ENCODE peak calls at places on chromosomes 2 and 18, in ten cellular contexts. S is HT1080; D is vagina; B is activated CD4-positive, CD25-positive, alpha-beta regulatory T cell treated with anti-CD3 and anti-CD28 coated beads, Interleukin-2, amount 50 U/mL, for 16 hours; Q is T-helper 1 cell; P is astrocyte of the spinal cord; G is ELR; K is neural crest cell; I is NCI-H146; C is A172. H is an unnamed sample.

GRCh38 chr18:22278798-22279197 is 109.4 kb downstream of the GATA6 start:
- DNase-seq in P (no peak), S (no peak), I (no peak), Q (no peak), B (no peak), C (no peak), K (no peak), G (no peak), D (no peak), H (no peak)

GRCh38 chr2:158174956-158175355 is 73.3 kb downstream of the UPP2 start:
- DNase-seq in P (no peak), S (no peak), I (no peak), B (no peak), C (no peak), Q (no peak), D (no peak), K (no peak), G (no peak), H (no peak)

GRCh38 chr2:46985512-46985911 is 69.9 kb upstream of the MCFD2 start:
- DNase-seq in K (no peak), D (no peak), C (peak), B (no peak), I (no peak), S (no peak), Q (no peak), G (peak), P (no peak), H (no peak)

GRCh38 chr2:59206361-59206760 is 965.2 kb upstream of the FANCL start:
- DNase-seq in C (no peak), P (no peak), B (no peak), G (no peak), Q (no peak), D (no peak), K (no peak), S (no peak), I (no peak), H (no peak)

GRCh38 chr18:11987527-11987926 is 6.2 kb downstream of the IMPA2 start:
- DNase-seq in G (no peak), B (no peak), C (no peak), P (no peak), Q (no peak), I (no peak), D (no peak), S (no peak), K (no peak), H (no peak)

GRCh38 chr2:233892793-233893192 is 24.4 kb upstream of the TRPM8 start:
- DNase-seq in D (no peak), I (no peak), B (no peak), G (peak), P (no peak), S (peak), C (peak), K (no peak), Q (no peak), H (peak)

GRCh38 chr18:32372381-32373061 is 98.2 kb downstream of the GAREM1 start:
- DNase-seq in K (no peak), C (no peak), I (peak), P (no peak), D (no peak), B (no peak), Q (no peak), S (no peak), G (no peak), H (no peak)

GRCh38 chr2:241722896-241723454 is 11.5 kb upstream of the D2HGDH start:
- DNase-seq in C (no peak), I (no peak), S (no peak), G (no peak), K (no peak), B (no peak), Q (no peak), P (no peak), D (no peak), H (no peak)

GRCh38 chr2:215920244-215921100 is 92.9 kb downstream of the MREG start:
- DNase-seq in S (peak), B (peak), Q (peak), I (peak), P (peak), G (peak), K (peak), C (peak), D (peak), H (peak)

GRCh38 chr2:70532244-70532935 is 21.2 kb downstream of the TGFA start:
- DNase-seq in I (no peak), D (no peak), B (no peak), S (no peak), C (no peak), P (no peak), Q (no peak), K (no peak), G (no peak), H (no peak)

GRCh38 chr2:10208736-10209135 is 86.2 kb downstream of the RRM2 start:
- DNase-seq in P (no peak), C (no peak), K (no peak), Q (no peak), I (peak), D (no peak), S (no peak), G (no peak), B (no peak), H (no peak)

GRCh38 chr2:240982821-240983281 is 15.6 kb upstream of the SNED1 start:
- DNase-seq in C (no peak), S (no peak), I (no peak), P (no peak), K (no peak), G (no peak), B (no peak), D (no peak), Q (no peak), H (no peak)

GRCh38 chr2:236941551-236941950 is 144.1 kb upstream of the COPS8 start:
- DNase-seq in C (no peak), I (no peak), Q (no peak), G (no peak), S (no peak), K (no peak), B (no peak), D (peak), P (no peak), H (no peak)

GRCh38 chr2:151766421-151767153 is 32.3 kb upstream of the NEB start:
- DNase-seq in B (no peak), S (peak), P (no peak), Q (no peak), G (peak), C (no peak), K (no peak), I (no peak), D (no peak), H (no peak)

GRCh38 chr2:65456074-65456473 is 23.7 kb upstream of the SPRED2 start:
- DNase-seq in Q (no peak), G (peak), C (peak), P (peak), K (no peak), D (no peak), S (peak), I (no peak), B (no peak), H (peak)

GRCh38 chr2:128395640-128396499 is 77.2 kb upstream of the HS6ST1 start:
- DNase-seq in C (no peak), K (no peak), I (no peak), D (no peak), G (no peak), P (no peak), Q (no peak), S (peak), B (no peak), H (no peak)

GRCh38 chr2:163264376-163264775 is 425.8 kb upstream of the KCNH7 start:
- DNase-seq in B (no peak), K (no peak), C (no peak), G (peak), S (peak), D (no peak), P (peak), Q (no peak), I (no peak), H (no peak)

GRCh38 chr2:97967216-97967592 is 28.5 kb downstream of the TMEM131 start:
- DNase-seq in G (no peak), P (no peak), S (no peak), Q (no peak), I (no peak), B (no peak), C (no peak), K (no peak), D (no peak), H (no peak)

GRCh38 chr2:68252407-68253210 is at the start of gene PPP3R1:
- DNase-seq in I (peak), G (peak), B (peak), Q (peak), C (peak), D (peak), K (peak), P (peak), S (peak), H (peak)

GRCh38 chr2:24704682-24705081 is 88.5 kb downstream of the PTRHD1 start:
- DNase-seq in B (no peak), K (no peak), S (no peak), Q (no peak), D (no peak), G (peak), I (no peak), C (no peak), P (no peak), H (no peak)

GRCh38 chr2:24816884-24817283 is 23.7 kb downstream of the CENPO start:
- DNase-seq in B (no peak), K (no peak), Q (no peak), D (peak), C (peak), S (peak), G (peak), P (peak), I (no peak), H (peak)

GRCh38 chr2:183341057-183341456 is 216.8 kb downstream of the NUP35 start:
- DNase-seq in Q (no peak), I (no peak), S (no peak), P (no peak), D (no peak), B (no peak), C (no peak), K (no peak), G (no peak), H (no peak)

GRCh38 chr18:48954837-48955527 is 4.2 kb upstream of the SMAD7 start:
- DNase-seq in D (no peak), G (no peak), K (no peak), Q (no peak), P (no peak), S (no peak), I (no peak), C (no peak), B (no peak), H (no peak)

GRCh38 chr2:202121532-202122166 is 48.6 kb downstream of the KIAA2012 start:
- DNase-seq in I (no peak), Q (no peak), D (no peak), B (no peak), K (no peak), S (no peak), G (no peak), P (no peak), C (no peak), H (no peak)

GRCh38 chr2:239326831-239327535 is 73.8 kb downstream of the HDAC4 start:
- DNase-seq in K (no peak), D (peak), S (peak), B (peak), C (peak), G (peak), Q (peak), P (peak), I (no peak), H (no peak)

GRCh38 chr2:96407041-96407918 is 71.7 kb downstream of the NCAPH start:
- DNase-seq in Q (peak), D (no peak), K (peak), G (peak), C (peak), B (peak), P (peak), S (peak), I (peak), H (peak)

GRCh38 chr2:98921062-98921461 is 15.0 kb downstream of the CRACDL start:
- DNase-seq in S (no peak), I (no peak), G (no peak), C (no peak), D (no peak), B (no peak), P (no peak), Q (no peak), K (no peak), H (no peak)

GRCh38 chr18:63452273-63452672 is 24.5 kb upstream of the SERPINB5 start:
- DNase-seq in C (no peak), D (no peak), P (no peak), S (no peak), Q (no peak), B (no peak), G (no peak), I (no peak), K (no peak), H (no peak)

GRCh38 chr18:48806551-48807261 is 144.1 kb downstream of the SMAD7 start:
- DNase-seq in I (no peak), K (no peak), D (no peak), S (peak), Q (no peak), B (no peak), G (no peak), C (peak), P (peak), H (no peak)

GRCh38 chr2:205850611-205851010 is 168.3 kb downstream of the NRP2 start:
- DNase-seq in I (no peak), D (no peak), B (no peak), C (no peak), K (no peak), G (no peak), Q (no peak), S (no peak), P (no peak), H (no peak)

GRCh38 chr2:84906900-84907714 is 1.7 kb downstream of the TMSB10 start:
- DNase-seq in S (peak), B (no peak), G (peak), D (peak), P (peak), C (peak), I (peak), Q (peak), K (no peak), H (peak)

GRCh38 chr2:190180313-190181065 is 118.0 kb upstream of the MSTN start:
- DNase-seq in I (peak), K (peak), Q (peak), G (peak), S (peak), B (no peak), P (peak), D (no peak), C (no peak), H (peak)

GRCh38 chr2:151918308-151918707 is 90.1 kb upstream of the ARL5A start:
- DNase-seq in B (no peak), K (no peak), G (no peak), I (no peak), Q (no peak), P (no peak), D (no peak), C (no peak), S (no peak), H (no peak)

GRCh38 chr18:58161659-58162058 is 117.6 kb downstream of the NEDD4L start:
- DNase-seq in Q (no peak), P (no peak), G (peak), D (no peak), B (no peak), C (peak), S (peak), K (no peak), I (peak), H (peak)

GRCh38 chr2:201628545-201628944 is 14.8 kb downstream of the TMEM237 start:
- DNase-seq in Q (no peak), P (peak), B (no peak), I (no peak), K (no peak), C (no peak), D (no peak), S (no peak), G (no peak), H (no peak)

GRCh38 chr2:190786404-190787166 is 94.0 kb upstream of the GLS start:
- DNase-seq in G (no peak), P (no peak), K (no peak), B (no peak), I (no peak), S (no peak), Q (no peak), C (peak), D (no peak), H (no peak)

GRCh38 chr2:222424729-222425671 is 657 bp downstream of the SGPP2 start:
- DNase-seq in G (no peak), I (peak), P (no peak), D (peak), S (no peak), K (peak), Q (no peak), C (no peak), B (no peak), H (no peak)